ENCODE peak calls at places on chromosomes 12 and 14, in four cellular contexts. X, C, F and Z are unnamed samples.
A peak's percentile ranks its signal among the peaks of the same experiment; 100 is the strongest.

GRCh38 chr14:63725786-63726185 is 2.1 kb downstream of the SGPP1 start:
- DNase-seq in F (no peak), X (no peak), C (no peak), Z (no peak)

GRCh38 chr12:54593135-54593534 is 4.7 kb upstream of the PPP1R1A start:
- DNase-seq in X (no peak), C (no peak), F (no peak), Z (no peak)

GRCh38 chr14:72904840-72905561 is 11.1 kb upstream of the DPF3 start:
- DNase-seq in X (peak; percentile 43), F (peak; percentile 72), C (peak; percentile 37), Z (no peak)

GRCh38 chr12:88726806-88727722 is 146.8 kb upstream of the KITLG start:
- DNase-seq in F (no peak), C (no peak), X (no peak), Z (no peak)

GRCh38 chr12:128078311-128078851 is 188.6 kb upstream of the TMEM132C start:
- DNase-seq in F (peak; percentile 70), C (no peak), X (no peak), Z (no peak)

GRCh38 chr14:22555573-22556011 is 33.4 kb downstream of the DAD1 start:
- DNase-seq in C (no peak), F (no peak), X (no peak), Z (no peak)

GRCh38 chr12:76645934-76646333 is 86.4 kb upstream of the OSBPL8 start:
- DNase-seq in C (no peak), F (no peak), X (no peak), Z (no peak)

GRCh38 chr12:53560386-53560785 is 53.1 kb upstream of the NPFF start:
- DNase-seq in C (no peak), F (peak; percentile 36), X (no peak), Z (no peak)

GRCh38 chr14:93832665-93833064 is 44.4 kb upstream of the PRIMA1 start:
- DNase-seq in F (peak; percentile 54), X (no peak), C (no peak), Z (no peak)

GRCh38 chr14:49598479-49599301 is at the start of gene LRR1:
- DNase-seq in X (peak; percentile 72), F (peak; percentile 91), C (peak; percentile 72), Z (peak; percentile 95)
- TF ChIP-seq CTCF in X (no peak), F (no peak), C (no peak), Z (no peak)

GRCh38 chr12:130333341-130333740 is 4.3 kb upstream of the PIWIL1 start:
- DNase-seq in X (no peak), F (no peak), C (no peak), Z (no peak)
- TF ChIP-seq CTCF in X (no peak), F (no peak), C (no peak), Z (no peak)

DNA sequence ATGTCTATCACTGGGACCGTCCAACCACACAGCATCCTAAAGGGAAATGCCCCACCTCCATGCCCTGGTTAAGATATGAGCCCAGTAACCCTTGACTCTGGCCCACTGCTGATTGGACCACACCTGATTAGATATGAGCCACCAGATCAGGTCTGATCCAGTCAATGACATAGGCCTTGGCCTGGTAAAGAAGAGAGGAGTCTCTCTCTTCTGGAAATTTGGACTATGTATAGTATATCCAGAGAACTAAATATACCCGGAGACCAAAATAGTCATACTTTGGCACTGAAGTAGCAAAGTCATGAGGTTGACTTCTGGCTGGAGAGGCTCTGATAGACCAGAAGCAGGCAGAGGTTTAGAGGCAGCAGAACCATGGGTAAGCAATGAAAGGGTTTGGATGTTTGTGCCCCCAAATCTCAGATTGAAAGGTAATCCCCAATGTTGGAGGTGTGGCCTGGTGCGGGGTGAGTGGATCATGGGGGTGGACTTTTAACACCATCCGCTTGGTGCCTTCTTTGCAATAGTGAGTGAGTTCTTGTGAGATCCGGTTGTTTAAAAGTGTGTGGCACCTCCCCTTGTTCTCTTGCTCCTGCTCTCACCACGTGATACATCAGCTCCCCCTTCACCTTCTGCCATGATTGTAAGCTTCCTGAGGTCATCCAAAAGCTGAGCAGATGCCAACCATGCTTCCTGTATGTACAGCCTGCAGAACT is 68.4 kb downstream of the HSPB8 start:
- DNase-seq in X (no peak), F (no peak), C (no peak), Z (no peak)
- TF ChIP-seq CTCF in X (no peak), F (no peak), C (no peak), Z (no peak)

GRCh38 chr12:64318605-64319004 is 72.0 kb downstream of the C12orf56 start:
- DNase-seq in F (no peak), C (no peak), X (no peak), Z (peak; percentile 12)
- TF ChIP-seq CTCF in F (no peak), C (no peak), X (no peak), Z (peak; percentile 34)